ENCODE peak calls at places on chromosomes 16 and 17, in nine cellular contexts. K, T, H, E, O, X, F, C and M are unnamed samples. For H3K36me3, the result is how much of the 10 kb centered on the place peaks cover.

GRCh38 chr17:76076765-76077581 is 2.0 kb upstream of the ZACN start:
- DNase-seq in K (no peak), T (no peak), H (no peak), E (no peak), O (no peak), X (peak), F (no peak), C (no peak), M (peak)

GRCh38 chr16:89308391-89309333 is 91.2 kb downstream of the ZNF778 start:
- DNase-seq in K (no peak), T (no peak), H (no peak), E (no peak), O (no peak), X (peak), F (peak), C (no peak), M (no peak)

GRCh38 chr17:66954632-66955031 is 9.9 kb upstream of the CACNG4 start:
- DNase-seq in K (no peak), T (no peak), H (no peak), E (no peak), O (no peak), X (no peak), F (no peak), C (no peak), M (no peak)

GRCh38 chr17:43044024-43044423 is 19.0 kb downstream of the RND2 start:
- DNase-seq in K (no peak), T (no peak), H (no peak), E (no peak), O (no peak), X (no peak), F (no peak), C (no peak), M (no peak)

GRCh38 chr16:49084628-49085390 is 196.8 kb downstream of the CBLN1 start:
- DNase-seq in K (no peak), T (no peak), H (no peak), E (no peak), O (no peak), X (no peak), F (no peak), C (no peak), M (no peak)

GRCh38 chr17:72943826-72944689 is 148.4 kb downstream of the SLC39A11 start:
- DNase-seq in K (no peak), T (no peak), H (no peak), E (no peak), O (no peak), X (no peak), F (no peak), C (no peak), M (no peak)

GRCh38 chr17:1979182-1979980 is 45.8 kb downstream of the RTN4RL1 start:
- DNase-seq in K (peak), T (no peak), H (no peak), E (no peak), O (no peak), X (no peak), F (no peak), C (no peak), M (no peak)

GRCh38 chr17:37790153-37790552 is 45.3 kb upstream of the HNF1B start:
- DNase-seq in K (no peak), T (no peak), H (no peak), E (no peak), O (no peak), X (no peak), F (no peak), C (no peak), M (no peak)

GRCh38 chr17:1711804-1712203 is 1.6 kb upstream of the TLCD2 start:
- DNase-seq in K (no peak), T (no peak), H (no peak), E (no peak), O (no peak), X (no peak), F (no peak), C (no peak), M (no peak)

GRCh38 chr17:82105417-82105881 is 7.4 kb upstream of the FASN start:
- DNase-seq in K (no peak), T (no peak), H (no peak), E (no peak), O (no peak), X (peak), F (no peak), C (no peak), M (no peak)

GRCh38 chr17:77349976-77350830 is 209.4 kb downstream of the SEC14L1 start:
- DNase-seq in K (no peak), T (no peak), H (peak), E (peak), O (peak), X (no peak), F (no peak), C (no peak), M (no peak)

GRCh38 chr17:14296511-14296910 is 4.4 kb upstream of the HS3ST3B1 start:
- DNase-seq in K (no peak), T (no peak), H (no peak), E (no peak), O (no peak), X (no peak), F (no peak), C (no peak), M (no peak)

GRCh38 chr17:81338301-81339179 is 43.4 kb upstream of the SLC38A10 start:
- DNase-seq in K (no peak), T (no peak), H (no peak), E (no peak), O (peak), X (peak), F (peak), C (peak), M (no peak)

GRCh38 chr16:85258616-85259015 is 146.3 kb upstream of the CIBAR2 start:
- DNase-seq in K (no peak), T (no peak), H (no peak), E (no peak), O (no peak), X (no peak), F (no peak), C (no peak), M (no peak)

GRCh38 chr17:52790359-52790955 is 631.9 kb upstream of the CA10 start:
- DNase-seq in K (no peak), T (no peak), H (no peak), E (no peak), O (no peak), X (no peak), F (no peak), C (no peak), M (no peak)

GRCh38 chr16:70737377-70738082 is 51.7 kb upstream of the MTSS2 start:
- DNase-seq in K (peak), T (peak), H (peak), E (no peak), O (peak), X (peak), F (peak), C (peak), M (no peak)

GRCh38 chr16:29804455-29805231 is 1.7 kb upstream of the MAZ start:
- DNase-seq in K (peak), T (peak), H (peak), E (peak), O (no peak), X (peak), F (peak), C (peak), M (no peak)

GRCh38 chr17:40316571-40317344 is 7.8 kb downstream of the RARA start:
- DNase-seq in K (peak), T (peak), H (peak), E (peak), O (peak), X (peak), F (peak), C (peak), M (no peak)

GRCh38 chr17:62724398-62725146 is 83.5 kb downstream of the MARCHF10 start:
- DNase-seq in K (no peak), T (no peak), H (no peak), E (no peak), O (no peak), X (peak), F (no peak), C (no peak), M (peak)

GRCh38 chr17:42325026-42325425 is 36.7 kb downstream of the STAT5A start:
- DNase-seq in K (no peak), T (peak), H (peak), E (peak), O (peak), X (no peak), F (peak), C (no peak), M (no peak)

GRCh38 chr16:1984347-1985225 is 593 bp downstream of the GFER start:
- DNase-seq in K (no peak), T (no peak), H (no peak), E (peak), O (peak), X (no peak), F (no peak), C (no peak), M (no peak)

GRCh38 chr17:62627904-62628603 is 584 bp downstream of the MRC2 start:
- DNase-seq in K (no peak), T (no peak), H (peak), E (peak), O (peak), X (no peak), F (peak), C (peak), M (no peak)

DNA sequence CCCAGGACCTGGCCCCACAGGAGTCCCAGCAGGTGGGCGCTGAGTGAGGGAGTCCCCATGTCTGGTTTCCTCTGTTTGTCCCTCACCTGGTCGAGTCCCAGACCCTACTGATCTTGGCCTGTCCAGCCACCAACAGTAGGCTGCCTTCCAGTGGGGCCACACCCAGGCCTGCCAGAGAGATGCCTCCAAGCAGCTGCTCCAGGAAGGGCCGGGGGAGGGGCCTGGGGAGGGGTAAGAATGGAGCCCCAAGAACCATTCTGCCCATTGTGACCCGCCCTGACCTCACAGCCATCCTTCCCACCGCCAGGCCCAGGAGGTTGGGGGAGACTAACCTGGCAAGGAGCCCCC is 736 bp downstream of the SPATA20 start:
- DNase-seq in K (no peak), T (peak), H (no peak), E (peak), O (no peak), X (no peak), F (no peak), C (no peak), M (no peak)
- H3K4me3 ChIP-seq in K (peak), T (peak), H (peak), E (peak), O (peak), X (peak), F (no peak), C (peak), M (peak)

GRCh38 chr16:87207509-87207908 is 109.7 kb downstream of the C16orf95 start:
- DNase-seq in K (no peak), T (no peak), H (peak), E (no peak), O (no peak), X (no peak), F (no peak), C (no peak), M (no peak)
- H3K27ac ChIP-seq in K (no peak), T (no peak), H (peak), E (no peak), O (no peak), X (no peak), F (peak), C (peak), M (no peak)

DNA sequence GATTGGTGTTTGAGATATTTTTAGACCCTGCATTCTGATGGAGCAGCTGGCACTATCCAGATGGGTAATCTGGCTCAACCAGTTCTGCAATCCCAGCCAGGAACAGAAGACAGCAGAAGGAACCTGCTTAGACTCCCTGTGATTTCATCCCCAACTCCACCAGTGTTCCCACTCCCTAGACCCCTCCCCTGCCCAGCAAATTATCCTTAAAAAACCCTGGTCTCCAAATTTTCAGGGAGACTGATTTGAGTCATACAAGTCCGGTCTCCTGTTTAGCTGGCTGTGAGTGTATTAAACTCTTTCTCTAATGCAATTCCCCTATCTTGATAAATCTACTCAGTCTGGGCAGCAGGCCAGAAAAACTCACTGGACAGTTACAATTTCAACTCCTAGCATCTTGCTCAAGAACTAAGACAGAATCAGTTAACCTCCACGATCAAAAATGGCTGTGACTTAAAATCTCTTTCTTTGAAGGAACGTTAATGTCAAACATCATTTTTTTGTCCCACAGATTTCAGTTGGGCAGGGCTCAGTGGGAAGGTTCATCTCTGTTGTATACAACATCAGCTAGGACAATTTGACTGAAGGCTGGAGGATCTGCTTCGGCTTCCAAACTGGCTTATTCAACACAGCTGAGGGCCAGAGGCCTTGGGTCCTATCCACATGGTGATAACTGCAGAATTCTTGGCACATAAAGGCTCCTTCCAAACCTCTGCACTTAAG is 4.9 kb upstream of the RBL2 start:
- DNase-seq in K (peak), T (no peak), H (peak), E (no peak), O (peak), X (no peak), F (no peak), C (no peak), M (no peak)
- H3K36me3 ChIP-seq in K (under half), T (under half), H (under half), E (under half), O (under half), X (under half), F (under half), C (under half), M (under half)

DNA sequence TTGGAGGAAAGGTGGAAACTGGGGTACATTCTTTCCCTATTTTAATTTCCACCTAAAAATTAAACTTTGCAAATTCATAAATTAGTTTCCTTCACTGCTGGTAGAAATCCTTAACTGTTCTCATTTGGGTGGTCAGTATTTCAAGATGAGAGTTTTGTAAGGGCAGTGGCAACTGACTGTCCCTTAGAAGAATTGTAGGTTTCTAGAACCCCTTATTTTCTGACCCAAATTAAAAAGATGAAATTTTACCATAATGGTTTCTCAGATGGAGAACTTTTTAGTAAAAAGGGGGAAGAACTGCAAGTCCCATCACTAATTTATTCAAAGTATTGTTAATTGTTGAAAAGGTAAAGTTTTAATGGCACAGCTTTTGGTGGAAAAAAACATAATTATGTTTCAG is 5.6 kb downstream of the IGF2BP1 start:
- DNase-seq in K (no peak), T (no peak), H (no peak), E (no peak), O (peak), X (no peak), F (no peak), C (no peak), M (no peak)
- H3K4me3 ChIP-seq in K (no peak), T (no peak), H (no peak), E (no peak), O (peak), X (no peak), F (no peak), C (no peak), M (no peak)

GRCh38 chr17:6677946-6678345 is 26.4 kb downstream of the C17orf100 start:
- DNase-seq in K (no peak), T (no peak), H (no peak), E (no peak), O (no peak), X (peak), F (no peak), C (no peak), M (no peak)
- H3K27ac ChIP-seq in K (no peak), T (no peak), H (no peak), E (no peak), O (no peak), X (no peak), F (no peak), C (no peak), M (no peak)